ENCODE peak calls at places on chromosomes 2 and 18, in five cellular contexts. R, C, V, X and Z are unnamed samples.

GRCh38 chr2:11596801-11597200 is 63.0 kb downstream of the GREB1 start:
- DNase-seq in R (no peak), C (no peak), V (no peak), X (peak; percentile 45), Z (no peak)

GRCh38 chr2:237625777-237626176 is 1.6 kb upstream of the LRRFIP1 start:
- DNase-seq in R (no peak), C (no peak), V (no peak), X (no peak), Z (no peak)

GRCh38 chr2:171260471-171261424 is 100.1 kb upstream of the TLK1 start:
- DNase-seq in R (no peak), C (no peak), V (no peak), X (no peak), Z (no peak)

GRCh38 chr2:144718376-144718775 is 198.5 kb upstream of the ZEB2 start:
- DNase-seq in R (no peak), C (no peak), V (no peak), X (no peak), Z (no peak)

GRCh38 chr2:9481257-9481922 is 7.0 kb downstream of the IAH1 start:
- DNase-seq in R (no peak), C (peak; percentile 27), V (no peak), X (no peak), Z (no peak)

GRCh38 chr2:53252115-53252514 is 515.5 kb upstream of the CHAC2 start:
- DNase-seq in R (no peak), C (no peak), V (no peak), X (no peak), Z (no peak)

GRCh38 chr2:216286616-216287231 is 85.6 kb downstream of the MARCHF4 start:
- DNase-seq in R (no peak), C (no peak), V (no peak), X (no peak), Z (no peak)

GRCh38 chr2:150327546-150328495 is 159.6 kb downstream of the RND3 start:
- DNase-seq in R (no peak), C (no peak), V (no peak), X (no peak), Z (no peak)

GRCh38 chr2:225091336-225091735 is 49.1 kb upstream of the DOCK10 start:
- DNase-seq in R (no peak), C (no peak), V (peak; percentile 73), X (no peak), Z (no peak)

GRCh38 chr2:168120310-168120709 is 127.1 kb downstream of the STK39 start:
- DNase-seq in R (no peak), C (no peak), V (no peak), X (no peak), Z (no peak)

GRCh38 chr2:43199492-43200481 is 26.6 kb downstream of the ZFP36L2 start:
- DNase-seq in R (no peak), C (no peak), V (peak; percentile 70), X (no peak), Z (no peak)

GRCh38 chr2:60469918-60470317 is 83.5 kb downstream of the BCL11A start:
- DNase-seq in R (no peak), C (no peak), V (no peak), X (no peak), Z (no peak)

GRCh38 chr2:213016984-213017351 is 134.4 kb downstream of the IKZF2 start:
- DNase-seq in R (no peak), C (no peak), V (no peak), X (no peak), Z (no peak)

GRCh38 chr2:233926806-233927205 is 9.6 kb downstream of the TRPM8 start:
- DNase-seq in R (no peak), C (no peak), V (peak; percentile 85), X (no peak), Z (no peak)

GRCh38 chr18:33577688-33578370 is at the start of gene ASXL3:
- DNase-seq in R (peak; percentile 39), C (no peak), V (no peak), X (peak; percentile 86), Z (peak; percentile 79)

GRCh38 chr2:12592296-12592695 is 124.4 kb upstream of the TRIB2 start:
- DNase-seq in R (no peak), C (no peak), V (no peak), X (no peak), Z (no peak)

GRCh38 chr2:73716518-73717250 is 20.5 kb downstream of the TPRKB start:
- DNase-seq in R (no peak), C (no peak), V (peak; percentile 33), X (no peak), Z (no peak)

GRCh38 chr2:230821261-230821990 is 43.3 kb upstream of the ITM2C start:
- DNase-seq in R (no peak), C (no peak), V (no peak), X (no peak), Z (no peak)

GRCh38 chr2:76310894-76311293 is 600.2 kb upstream of the GCFC2 start:
- DNase-seq in R (no peak), C (no peak), V (no peak), X (no peak), Z (no peak)

GRCh38 chr18:54679318-54680149 is 88.5 kb downstream of the DYNAP start:
- DNase-seq in R (no peak), C (peak; percentile 72), V (peak; percentile 82), X (no peak), Z (no peak)

GRCh38 chr18:79404567-79404910 is 8.8 kb downstream of the NFATC1 start:
- DNase-seq in R (peak; percentile 15), C (no peak), V (no peak), X (peak; percentile 61), Z (no peak)

DNA sequence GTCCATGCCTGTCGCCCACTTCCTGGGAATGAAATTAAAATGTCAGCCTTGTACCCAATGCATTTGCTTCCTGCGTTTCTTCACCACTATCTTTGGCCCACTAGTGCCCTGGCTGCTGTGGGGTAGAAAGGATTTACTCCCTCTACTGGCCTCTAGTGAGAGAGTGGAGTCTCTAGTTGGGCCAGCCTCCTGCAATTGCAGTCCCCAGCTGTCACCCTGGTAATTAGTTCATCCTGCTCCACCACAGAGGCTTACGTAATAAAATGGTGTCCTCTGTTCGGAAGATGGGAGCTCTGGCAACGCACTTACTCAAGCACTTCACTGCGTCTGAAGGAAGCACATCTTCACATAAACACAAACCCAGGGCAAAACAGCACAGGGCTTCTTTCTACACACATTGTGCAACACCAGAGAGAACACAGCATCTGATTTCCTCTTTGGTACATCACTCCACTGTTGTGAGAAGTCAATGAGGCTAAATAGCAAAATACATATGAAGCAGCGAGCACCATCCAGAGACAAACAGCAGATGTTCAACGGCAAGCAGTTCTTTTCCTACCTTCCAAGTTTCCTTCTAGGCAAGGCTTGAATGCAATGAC is 274.6 kb downstream of the LRATD1 start:
- DNase-seq in R (no peak), C (no peak), V (peak; percentile 27), X (no peak), Z (no peak)
- TF ChIP-seq CTCF in R (no peak), C (no peak), V (no peak), X (no peak), Z (peak; percentile 29)

GRCh38 chr2:173196080-173196479 is 120.4 kb downstream of the MAP3K20 start:
- DNase-seq in R (no peak), C (no peak), V (no peak), X (no peak), Z (no peak)

GRCh38 chr2:173199303-173199702 is 123.7 kb downstream of the MAP3K20 start:
- DNase-seq in R (no peak), C (no peak), V (no peak), X (no peak), Z (no peak)

GRCh38 chr2:173196638-173197037 is 121.0 kb downstream of the MAP3K20 start:
- DNase-seq in R (no peak), C (no peak), V (no peak), X (no peak), Z (no peak)

GRCh38 chr2:173195100-173195499 is 119.5 kb downstream of the MAP3K20 start:
- DNase-seq in R (no peak), C (no peak), V (no peak), X (no peak), Z (no peak)

DNA sequence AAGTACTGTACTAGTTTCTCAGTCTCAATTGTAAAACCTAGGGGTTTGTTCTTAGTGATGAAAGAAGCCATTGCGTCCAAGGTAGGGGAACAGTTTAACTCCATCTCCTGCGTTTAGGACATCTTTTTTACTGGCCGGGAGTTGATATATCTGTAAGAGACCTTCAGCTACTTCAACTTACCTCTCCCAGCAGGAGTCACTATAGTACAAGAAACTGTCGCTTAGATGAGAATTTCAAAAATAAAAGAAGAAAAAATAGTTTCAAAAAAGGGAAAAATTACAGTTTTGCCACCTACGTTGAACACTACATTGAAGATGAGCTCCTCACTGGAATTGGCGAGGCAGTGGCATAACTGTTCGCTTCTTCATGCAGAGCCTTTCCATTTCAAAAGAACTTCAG is 122.7 kb downstream of the MAP3K20 start:
- DNase-seq in R (no peak), C (no peak), V (no peak), X (no peak), Z (no peak)
- TF ChIP-seq CTCF in R (no peak), C (no peak), V (no peak), X (no peak), Z (no peak)

GRCh38 chr2:47243596-47244323 is 88.7 kb upstream of the STPG4 start:
- DNase-seq in R (no peak), C (no peak), V (no peak), X (no peak), Z (no peak)
- TF ChIP-seq CTCF in R (no peak), C (no peak), V (no peak), X (no peak), Z (no peak)

DNA sequence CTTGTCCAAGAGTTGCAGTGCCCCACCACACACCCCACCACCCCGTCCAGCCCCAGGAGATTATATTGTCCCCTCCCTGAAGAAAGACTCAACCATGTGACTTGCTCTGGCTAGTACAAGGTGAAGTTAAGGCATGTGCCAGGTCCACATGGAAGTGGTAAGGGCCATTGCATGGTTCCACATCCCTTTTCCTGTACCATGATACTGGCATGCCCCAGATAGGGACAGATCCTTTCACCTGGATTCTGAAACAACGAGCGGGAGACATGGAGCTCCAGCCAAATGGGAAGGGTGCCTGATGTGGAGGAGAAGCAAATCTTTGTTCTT is 141.5 kb upstream of the APCDD1 start:
- DNase-seq in R (no peak), C (no peak), V (no peak), X (no peak), Z (no peak)
- TF ChIP-seq CTCF in R (no peak), C (no peak), V (no peak), X (no peak), Z (no peak)

DNA sequence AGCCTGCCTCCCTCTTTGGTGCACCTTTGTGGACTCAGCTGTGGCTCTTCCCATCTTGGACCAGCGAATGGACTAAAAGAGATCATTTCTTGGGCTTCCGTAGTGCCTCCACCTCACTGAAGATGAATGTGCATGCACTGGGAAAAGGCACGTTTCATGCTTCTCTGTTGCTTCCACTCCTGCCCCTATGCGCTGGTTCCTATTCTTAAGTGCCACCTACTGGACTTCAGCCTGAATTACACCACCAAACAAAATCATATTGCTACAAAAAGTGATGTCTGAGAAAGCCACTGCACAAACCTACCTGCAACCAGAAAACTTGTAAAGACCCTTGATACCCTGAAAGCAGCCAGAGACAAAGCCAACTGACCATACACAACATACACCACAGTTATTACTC is 695.6 kb downstream of the TSN start:
- DNase-seq in R (no peak), C (no peak), V (peak; percentile 66), X (no peak), Z (no peak)
- TF ChIP-seq CTCF in R (peak; percentile 35), C (peak; percentile 44), V (peak; percentile 66), X (peak; percentile 61), Z (peak; percentile 65)

DNA sequence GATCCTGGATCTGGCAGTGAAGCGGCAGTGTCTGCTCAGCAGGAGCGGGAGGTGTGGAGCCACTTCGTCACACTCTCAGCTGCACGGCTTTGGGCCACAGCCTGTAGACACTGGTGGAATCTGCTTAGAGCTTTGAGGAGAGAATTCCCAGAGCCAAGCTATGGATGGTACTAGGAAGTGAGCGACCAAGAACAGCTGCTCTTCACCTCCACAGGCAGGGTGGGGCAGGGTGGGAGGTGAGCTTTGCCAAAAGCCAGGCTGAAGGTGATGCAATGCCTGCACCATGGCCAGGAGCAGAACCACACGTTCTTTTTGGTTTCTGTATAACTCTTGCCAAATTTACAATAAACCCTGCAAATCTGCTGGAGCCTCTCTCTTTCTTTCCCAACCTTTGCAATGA is 226.1 kb downstream of the ANKRD30B start:
- DNase-seq in R (no peak), C (no peak), V (peak; percentile 87), X (no peak), Z (no peak)
- TF ChIP-seq CTCF in R (no peak), C (no peak), V (no peak), X (no peak), Z (no peak)